ENCODE peak calls at places on chromosomes 12 and 14, in seven cellular contexts. P is naive thymus-derived CD8-positive, alpha-beta T cell; R is activated CD4-positive, alpha-beta memory T cell treated with anti-CD3 and anti-CD28 coated beads for 36 hours; X is NCI-H1417; O is immature natural killer cell; C is stimulated activated CD4-positive, alpha-beta T cell treated with anti-CD3 and anti-CD28 coated beads, Interleukin-15, amount 100 ng/mL, for 24 hours; Q is body of pancreas. W is an unnamed sample.
A peak's percentile ranks its signal among the peaks of the same experiment; 100 is the strongest.

GRCh38 chr14:105487986-105488777 is 1.5 kb downstream of the CRIP1 start:
- DNase-seq in P (peak; percentile 18), R (peak; percentile 52), X (no peak), O (no peak), C (no peak), Q (peak; percentile 24), W (no peak)

GRCh38 chr14:77559381-77559780 is 57.1 kb downstream of the SPTLC2 start:
- DNase-seq in P (no peak), R (no peak), X (no peak), O (no peak), C (no peak), Q (no peak), W (no peak)

GRCh38 chr12:10661338-10661737 is 12.5 kb downstream of the STYK1 start:
- DNase-seq in P (no peak), R (no peak), X (no peak), O (no peak), C (no peak), Q (no peak), W (no peak)

GRCh38 chr12:96606646-96607045 is 117.3 kb downstream of the CFAP54 start:
- DNase-seq in P (no peak), R (no peak), X (no peak), O (no peak), C (no peak), Q (no peak), W (no peak)

GRCh38 chr14:102602421-102603292 is 10.2 kb downstream of the RCOR1 start:
- DNase-seq in P (no peak), R (no peak), X (no peak), O (no peak), C (no peak), Q (no peak), W (no peak)

GRCh38 chr12:115859231-115859630 is 418.3 kb downstream of the MED13L start:
- DNase-seq in P (no peak), R (no peak), X (no peak), O (no peak), C (no peak), Q (no peak), W (no peak)

GRCh38 chr12:1835178-1836131 is 15.1 kb downstream of the LRTM2 start:
- DNase-seq in P (no peak), R (no peak), X (no peak), O (no peak), C (no peak), Q (no peak), W (no peak)

GRCh38 chr14:82113710-82114109 is 580.1 kb upstream of the SEL1L start:
- DNase-seq in P (no peak), R (no peak), X (no peak), O (no peak), C (no peak), Q (no peak), W (no peak)

GRCh38 chr14:72965249-72965648 is 39.0 kb downstream of the DCAF4 start:
- DNase-seq in P (no peak), R (no peak), X (no peak), O (no peak), C (no peak), Q (no peak), W (no peak)

GRCh38 chr12:12704593-12705230 is 8.7 kb upstream of the GPR19 start:
- DNase-seq in P (no peak), R (peak; percentile 34), X (peak; percentile 73), O (peak; percentile 59), C (peak; percentile 34), Q (peak; percentile 79), W (peak; percentile 60)

GRCh38 chr12:9334026-9334692 is 126.0 kb upstream of the PZP start:
- DNase-seq in P (no peak), R (no peak), X (no peak), O (no peak), C (no peak), Q (no peak), W (no peak)